ENCODE peak calls at places on chromosomes 6 and 20, in seven cellular contexts. B is SK-N-SH, E is HepG2, Q is H1, F is GM12878, O is HCT116, N is K562. R is an unnamed sample.

GRCh38 chr6:128719786-128720185 is 163.2 kb upstream of the LAMA2 start:
- DNase-seq in Q (no peak), O (no peak), F (no peak), B (no peak), N (no peak), E (no peak), R (no peak)

GRCh38 chr6:26124550-26125014 is 37.4 kb downstream of the HFE start:
- DNase-seq in O (peak), B (no peak), E (no peak), N (no peak), Q (no peak), F (no peak), R (no peak)

GRCh38 chr20:33232486-33233072 is 3.2 kb upstream of the BPIFA1 start:
- DNase-seq in O (no peak), F (no peak), E (no peak), Q (no peak), B (no peak), N (no peak), R (no peak)

GRCh38 chr6:14450133-14451040 is 332.8 kb downstream of the CD83 start:
- DNase-seq in O (no peak), B (no peak), E (no peak), F (no peak), N (peak), Q (no peak), R (no peak)

GRCh38 chr6:117512056-117512828 is 29.8 kb downstream of the DCBLD1 start:
- DNase-seq in N (no peak), F (no peak), Q (no peak), O (no peak), E (no peak), B (no peak), R (no peak)

GRCh38 chr20:7392551-7392950 is 547.7 kb downstream of the HAO1 start:
- DNase-seq in O (no peak), Q (no peak), B (no peak), E (no peak), N (no peak), F (no peak), R (no peak)

GRCh38 chr6:26064619-26065257 is 22.5 kb upstream of the HFE start:
- DNase-seq in F (no peak), B (peak), N (peak), E (peak), O (peak), Q (no peak), R (peak)

GRCh38 chr6:35248300-35248699 is 11.2 kb upstream of the ZNF76 start:
- DNase-seq in B (no peak), Q (no peak), N (peak), O (no peak), F (no peak), E (no peak), R (no peak)

GRCh38 chr6:22248513-22249308 is 48.1 kb downstream of the PRL start:
- DNase-seq in E (peak), N (no peak), B (no peak), F (no peak), O (no peak), Q (no peak), R (no peak)
- TF ChIP-seq JUND in E (no peak), N (no peak), B (no peak), F (no peak), O (no peak), Q (no peak), R (no peak)

GRCh38 chr6:23980965-23981364 is 145.1 kb upstream of the NRSN1 start:
- DNase-seq in B (no peak), E (no peak), F (no peak), O (no peak), Q (no peak), N (no peak), R (no peak)
- TF ChIP-seq JUND in B (no peak), E (no peak), F (no peak), O (no peak), Q (no peak), N (no peak), R (no peak)

GRCh38 chr6:87336367-87336766 is 7.3 kb upstream of the GJB7 start:
- DNase-seq in B (no peak), E (no peak), Q (no peak), N (peak), F (no peak), O (no peak), R (no peak)

GRCh38 chr6:87334683-87335082 is 5.6 kb upstream of the GJB7 start:
- DNase-seq in O (no peak), N (no peak), B (no peak), E (no peak), F (no peak), Q (no peak), R (no peak)

GRCh38 chr6:87330961-87331360 is 1.9 kb upstream of the GJB7 start:
- DNase-seq in E (no peak), N (no peak), Q (no peak), F (no peak), O (no peak), B (no peak), R (no peak)

GRCh38 chr6:87333591-87334181 is 4.6 kb upstream of the GJB7 start:
- DNase-seq in O (no peak), F (no peak), B (no peak), Q (no peak), N (no peak), E (no peak), R (no peak)

GRCh38 chr6:87333033-87333432 is 4.0 kb upstream of the GJB7 start:
- DNase-seq in B (no peak), O (no peak), N (no peak), E (no peak), F (no peak), Q (no peak), R (no peak)
- TF ChIP-seq JUND in B (no peak), O (no peak), N (no peak), E (no peak), F (no peak), Q (no peak), R (no peak)

GRCh38 chr6:111737065-111737521 is 131.4 kb upstream of the TRAF3IP2 start:
- DNase-seq in B (no peak), O (no peak), E (peak), F (no peak), Q (no peak), N (no peak), R (no peak)
- TF ChIP-seq JUND in B (no peak), O (no peak), E (no peak), F (no peak), Q (no peak), N (no peak), R (no peak)

DNA sequence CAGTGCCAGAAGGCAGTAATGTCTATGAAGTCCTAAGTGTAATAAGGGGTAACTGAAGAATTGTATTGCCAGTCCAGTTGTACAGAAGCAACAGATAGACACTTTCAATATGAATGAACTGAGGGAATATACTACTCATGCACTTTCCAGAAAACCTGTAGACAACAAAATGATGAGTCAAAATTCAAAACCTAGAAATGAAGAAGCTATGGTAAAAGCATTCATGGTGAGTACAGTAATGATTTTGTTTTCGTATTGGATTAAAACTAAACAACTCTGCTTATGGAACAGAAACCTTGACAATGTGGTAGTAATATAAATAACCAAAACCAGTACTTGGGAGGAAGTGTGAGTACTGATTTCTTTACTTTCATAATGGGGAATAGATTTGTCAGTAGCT is 35.0 kb downstream of the ARMC2 start:
- DNase-seq in N (no peak), B (no peak), F (peak), O (no peak), E (no peak), Q (no peak), R (no peak)
- TF ChIP-seq JUND in N (no peak), B (no peak), F (no peak), O (no peak), E (no peak), Q (no peak), R (no peak)

DNA sequence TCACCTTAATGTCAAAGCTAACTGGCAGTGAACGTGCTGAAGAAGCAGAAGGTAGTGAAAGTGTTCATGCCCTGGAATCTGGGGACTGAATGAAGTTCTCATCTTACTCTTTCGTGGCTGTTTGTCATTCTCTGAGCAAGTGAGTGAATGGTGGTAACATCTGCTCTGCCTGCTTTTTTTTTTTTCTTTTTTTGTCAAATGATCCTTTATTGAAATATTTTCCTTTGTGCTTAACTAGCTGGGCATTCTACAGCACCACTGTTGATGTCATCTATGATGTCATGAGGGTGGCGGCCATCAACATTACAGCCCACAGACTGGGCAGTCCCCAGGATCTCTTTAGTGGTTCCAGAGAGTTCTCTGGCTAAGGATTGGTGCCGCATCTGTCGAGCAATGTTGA is 65.2 kb downstream of the RIN2 start:
- DNase-seq in E (no peak), O (no peak), B (no peak), Q (no peak), F (no peak), N (no peak), R (no peak)
- TF ChIP-seq JUND in E (no peak), O (no peak), B (no peak), Q (no peak), F (no peak), N (no peak), R (no peak)

GRCh38 chr6:158002249-158002950 is 20.7 kb downstream of the SYNJ2 start:
- DNase-seq in Q (no peak), E (no peak), N (no peak), O (peak), F (no peak), B (no peak), R (no peak)

GRCh38 chr6:157997893-157998608 is 16.4 kb downstream of the SYNJ2 start:
- DNase-seq in N (no peak), O (no peak), B (peak), E (no peak), F (no peak), Q (no peak), R (no peak)

GRCh38 chr6:158002951-158003853 is 21.5 kb downstream of the SYNJ2 start:
- DNase-seq in B (no peak), O (no peak), N (peak), Q (no peak), E (no peak), F (no peak), R (peak)

GRCh38 chr6:157999100-158000051 is 17.7 kb downstream of the SYNJ2 start:
- DNase-seq in E (no peak), F (no peak), Q (no peak), B (no peak), O (no peak), N (no peak), R (no peak)

DNA sequence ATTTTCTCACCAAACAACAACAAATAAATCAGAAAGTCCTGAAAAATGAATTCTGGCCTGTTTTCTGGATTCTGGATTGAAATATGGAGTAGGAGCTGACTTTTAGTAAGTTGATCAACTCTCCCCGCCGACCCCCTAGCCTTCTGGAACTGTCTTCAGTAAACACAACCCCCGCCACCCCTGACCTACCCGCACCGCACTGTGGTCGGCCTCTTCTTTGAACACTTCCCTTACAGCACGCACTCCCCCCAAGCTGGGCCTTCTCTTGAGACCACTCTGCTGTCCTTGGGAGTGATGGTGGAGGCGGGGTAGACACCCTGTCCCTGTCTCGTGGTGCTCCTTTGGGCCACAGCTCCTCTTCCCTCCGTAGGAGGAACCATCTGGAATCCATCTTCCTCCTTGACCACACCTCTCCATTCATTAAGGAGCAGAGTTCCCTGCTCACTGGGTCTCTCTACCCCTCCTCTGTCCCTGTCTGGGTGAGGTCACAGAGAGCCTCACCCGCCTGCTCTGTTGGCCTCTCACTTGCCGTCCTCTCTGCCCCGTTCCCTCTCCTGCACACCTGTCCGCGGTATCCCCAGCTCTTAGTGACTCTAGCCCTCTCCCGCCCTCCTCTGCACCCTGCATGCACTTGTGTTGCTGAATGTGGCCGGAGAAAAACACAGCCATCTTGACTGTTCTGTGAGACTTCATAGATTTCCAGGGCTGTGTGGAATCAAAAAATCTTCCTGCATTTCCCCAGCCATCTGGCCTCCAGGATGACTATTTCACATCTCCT is 19.1 kb downstream of the SYNJ2 start:
- DNase-seq in N (no peak), Q (no peak), F (no peak), O (no peak), E (no peak), B (no peak), R (no peak)
- TF ChIP-seq JUND in N (no peak), Q (no peak), F (no peak), O (no peak), E (no peak), B (no peak), R (no peak)

DNA sequence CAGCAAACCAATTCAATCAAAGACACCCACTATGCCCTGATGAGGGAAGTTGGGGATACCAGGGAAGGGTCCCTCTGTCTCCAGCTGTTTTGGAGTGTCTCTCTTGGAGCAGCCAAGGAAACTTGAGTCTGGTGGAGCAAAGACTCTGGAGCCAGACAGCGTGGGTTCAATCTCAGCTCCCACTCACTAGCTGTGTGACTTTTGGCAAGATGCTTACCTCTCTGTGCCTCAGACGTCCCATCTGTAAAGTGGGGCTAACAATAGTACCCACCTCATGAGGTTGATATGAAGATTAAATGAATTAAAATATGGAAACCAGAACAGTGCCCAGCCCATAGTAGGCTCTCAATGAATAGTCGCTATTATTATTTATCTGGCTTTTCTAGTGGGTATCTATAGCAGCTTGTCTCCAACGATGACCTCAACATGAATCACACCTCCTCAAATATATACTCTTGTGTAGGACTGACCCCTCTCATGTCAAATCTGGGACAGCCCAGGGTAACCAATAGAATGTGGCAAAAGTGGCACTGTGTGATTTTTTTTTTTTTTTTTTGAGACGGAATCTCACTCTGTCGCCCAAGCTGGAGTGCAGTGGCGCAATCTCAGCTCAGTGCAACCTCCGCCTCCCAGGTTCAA is 99.2 kb upstream of the FOXP4 start:
- DNase-seq in B (no peak), Q (no peak), N (no peak), O (no peak), F (no peak), E (no peak), R (no peak)
- TF ChIP-seq JUND in B (no peak), Q (no peak), N (no peak), O (no peak), F (no peak), E (no peak), R (no peak)

GRCh38 chr20:40262219-40262618 is 426.8 kb downstream of the MAFB start:
- DNase-seq in Q (no peak), F (no peak), O (no peak), B (peak), N (no peak), E (no peak), R (no peak)

GRCh38 chr20:40268321-40269075 is 420.5 kb downstream of the MAFB start:
- DNase-seq in B (no peak), E (no peak), O (no peak), Q (no peak), F (no peak), N (no peak), R (no peak)

DNA sequence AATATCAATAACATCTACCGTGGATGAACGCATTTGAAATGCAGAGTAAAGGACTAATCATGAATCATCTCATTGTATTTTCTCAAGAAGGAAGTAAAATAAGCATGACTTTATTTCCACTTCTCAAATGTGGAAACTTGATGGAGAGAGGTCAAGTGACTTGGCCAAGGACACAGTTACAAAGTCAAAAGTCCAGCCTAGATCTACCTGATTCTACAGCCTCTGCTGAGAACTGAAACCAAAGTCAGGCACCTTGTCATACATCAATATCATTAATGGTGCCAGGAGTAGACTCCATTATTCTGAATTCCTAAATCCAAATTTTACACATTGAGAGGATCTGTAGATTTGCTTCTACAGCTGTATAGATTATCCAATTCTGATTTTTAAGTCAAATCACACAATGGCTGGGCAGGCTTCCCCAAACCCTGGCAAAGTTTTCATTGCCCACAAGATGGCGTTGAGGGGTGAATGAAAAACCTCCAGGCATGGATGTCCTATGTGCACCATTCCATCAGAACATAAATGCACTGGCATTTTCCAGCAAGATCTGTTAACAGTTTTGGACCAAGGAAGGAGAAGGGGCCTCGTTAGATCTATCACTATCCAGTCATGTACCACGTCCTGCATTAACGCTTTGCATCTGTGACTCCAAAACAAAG is 423.0 kb downstream of the MAFB start:
- DNase-seq in F (no peak), N (peak), B (peak), Q (no peak), E (peak), O (no peak), R (peak)
- TF ChIP-seq JUND in F (no peak), N (no peak), B (no peak), Q (no peak), E (no peak), O (no peak), R (no peak)

R was measured in T47D.